ENCODE peak calls at places on chromosomes 2 and 18, in eight cellular contexts. One of them, this sample, is unnamed.

GRCh38 chr2:122713800-122714199 is 958.3 kb downstream of the TSN start:
- DNase-seq in body of pancreas: no peak
- DNase-seq in K562: no peak
- DNase-seq in tibial nerve: no peak
- DNase-seq in testis: no peak
- DNase-seq in IMR-90: no peak
- DNase-seq in A549: no peak
- DNase-seq in heart left ventricle: no peak
- DNase-seq in this sample: no peak

GRCh38 chr2:203804766-203805484 is 62.6 kb upstream of the CTLA4 start:
- DNase-seq in K562: no peak
- DNase-seq in tibial nerve: no peak
- DNase-seq in heart left ventricle: no peak
- DNase-seq in body of pancreas: no peak
- DNase-seq in A549: no peak
- DNase-seq in testis: no peak
- DNase-seq in IMR-90: peak
- DNase-seq in this sample: no peak

GRCh38 chr2:3186766-3187165 is 190.9 kb downstream of the EIPR1 start:
- DNase-seq in A549: no peak
- DNase-seq in testis: no peak
- DNase-seq in K562: no peak
- DNase-seq in IMR-90: no peak
- DNase-seq in body of pancreas: no peak
- DNase-seq in tibial nerve: no peak
- DNase-seq in heart left ventricle: no peak
- DNase-seq in this sample: no peak

GRCh38 chr2:219527076-219527394 is 12.8 kb downstream of the ASIC4 start:
- DNase-seq in K562: no peak
- DNase-seq in body of pancreas: peak
- DNase-seq in IMR-90: no peak
- DNase-seq in A549: no peak
- DNase-seq in tibial nerve: no peak
- DNase-seq in testis: peak
- DNase-seq in heart left ventricle: peak
- DNase-seq in this sample: no peak

GRCh38 chr2:53366570-53366969 is 401.0 kb upstream of the CHAC2 start:
- DNase-seq in K562: no peak
- DNase-seq in heart left ventricle: no peak
- DNase-seq in tibial nerve: no peak
- DNase-seq in testis: no peak
- DNase-seq in IMR-90: no peak
- DNase-seq in A549: no peak
- DNase-seq in body of pancreas: no peak
- DNase-seq in this sample: no peak

GRCh38 chr2:146523218-146523617 is 1321.6 kb upstream of the ACVR2A start:
- DNase-seq in K562: no peak
- DNase-seq in IMR-90: peak
- DNase-seq in body of pancreas: no peak
- DNase-seq in heart left ventricle: no peak
- DNase-seq in testis: no peak
- DNase-seq in A549: no peak
- DNase-seq in tibial nerve: no peak
- DNase-seq in this sample: no peak

GRCh38 chr2:241816431-241817121 is 7.6 kb downstream of the NEU4 start:
- DNase-seq in heart left ventricle: peak
- DNase-seq in body of pancreas: no peak
- DNase-seq in IMR-90: no peak
- DNase-seq in K562: no peak
- DNase-seq in testis: peak
- DNase-seq in A549: no peak
- DNase-seq in tibial nerve: no peak
- DNase-seq in this sample: peak

GRCh38 chr18:30406728-30407127 is 635.8 kb downstream of the DSC3 start:
- DNase-seq in heart left ventricle: no peak
- DNase-seq in testis: no peak
- DNase-seq in body of pancreas: no peak
- DNase-seq in IMR-90: no peak
- DNase-seq in K562: no peak
- DNase-seq in tibial nerve: no peak
- DNase-seq in A549: no peak
- DNase-seq in this sample: no peak

GRCh38 chr2:62801110-62801509 is 95.6 kb downstream of the EHBP1 start:
- DNase-seq in testis: no peak
- DNase-seq in heart left ventricle: no peak
- DNase-seq in A549: no peak
- DNase-seq in K562: no peak
- DNase-seq in tibial nerve: no peak
- DNase-seq in body of pancreas: no peak
- DNase-seq in IMR-90: no peak
- DNase-seq in this sample: no peak

GRCh38 chr18:32243358-32243757 is 53.5 kb downstream of the MEP1B start:
- DNase-seq in IMR-90: no peak
- DNase-seq in A549: no peak
- DNase-seq in body of pancreas: no peak
- DNase-seq in testis: no peak
- DNase-seq in heart left ventricle: no peak
- DNase-seq in K562: no peak
- DNase-seq in tibial nerve: no peak
- DNase-seq in this sample: no peak

GRCh38 chr2:4763009-4763408 is 929.2 kb upstream of the SOX11 start:
- DNase-seq in tibial nerve: no peak
- DNase-seq in K562: no peak
- DNase-seq in IMR-90: no peak
- DNase-seq in A549: no peak
- DNase-seq in testis: peak
- DNase-seq in heart left ventricle: no peak
- DNase-seq in body of pancreas: peak
- DNase-seq in this sample: no peak

GRCh38 chr2:240030379-240031094 is at the start of gene OR6B2:
- DNase-seq in A549: no peak
- DNase-seq in body of pancreas: no peak
- DNase-seq in K562: no peak
- DNase-seq in IMR-90: no peak
- DNase-seq in testis: no peak
- DNase-seq in heart left ventricle: no peak
- DNase-seq in tibial nerve: no peak
- DNase-seq in this sample: no peak

GRCh38 chr2:150309681-150310080 is 177.8 kb downstream of the RND3 start:
- DNase-seq in tibial nerve: no peak
- DNase-seq in K562: no peak
- DNase-seq in heart left ventricle: no peak
- DNase-seq in body of pancreas: no peak
- DNase-seq in testis: no peak
- DNase-seq in A549: peak
- DNase-seq in IMR-90: peak
- DNase-seq in this sample: no peak

GRCh38 chr2:175824243-175824642 is 177.8 kb downstream of the LNPK start:
- DNase-seq in A549: no peak
- DNase-seq in tibial nerve: no peak
- DNase-seq in heart left ventricle: no peak
- DNase-seq in body of pancreas: no peak
- DNase-seq in IMR-90: no peak
- DNase-seq in testis: no peak
- DNase-seq in K562: no peak
- DNase-seq in this sample: no peak

GRCh38 chr2:9984217-9984739 is 32.8 kb downstream of the GRHL1 start:
- DNase-seq in tibial nerve: no peak
- DNase-seq in testis: no peak
- DNase-seq in body of pancreas: no peak
- DNase-seq in K562: peak
- DNase-seq in heart left ventricle: no peak
- DNase-seq in IMR-90: peak
- DNase-seq in A549: peak
- DNase-seq in this sample: no peak

GRCh38 chr2:51018145-51018544 is 13.8 kb downstream of the NRXN1 start:
- DNase-seq in IMR-90: no peak
- DNase-seq in A549: no peak
- DNase-seq in body of pancreas: no peak
- DNase-seq in K562: no peak
- DNase-seq in heart left ventricle: no peak
- DNase-seq in testis: no peak
- DNase-seq in tibial nerve: no peak
- DNase-seq in this sample: no peak

GRCh38 chr2:51014722-51015121 is 17.2 kb downstream of the NRXN1 start:
- DNase-seq in testis: no peak
- DNase-seq in heart left ventricle: no peak
- DNase-seq in IMR-90: no peak
- DNase-seq in tibial nerve: no peak
- DNase-seq in body of pancreas: no peak
- DNase-seq in A549: no peak
- DNase-seq in K562: no peak
- DNase-seq in this sample: no peak

GRCh38 chr2:51013060-51013746 is 18.7 kb downstream of the NRXN1 start:
- DNase-seq in IMR-90: peak
- DNase-seq in A549: no peak
- DNase-seq in testis: no peak
- DNase-seq in K562: no peak
- DNase-seq in body of pancreas: peak
- DNase-seq in heart left ventricle: no peak
- DNase-seq in tibial nerve: no peak
- DNase-seq in this sample: no peak

DNA sequence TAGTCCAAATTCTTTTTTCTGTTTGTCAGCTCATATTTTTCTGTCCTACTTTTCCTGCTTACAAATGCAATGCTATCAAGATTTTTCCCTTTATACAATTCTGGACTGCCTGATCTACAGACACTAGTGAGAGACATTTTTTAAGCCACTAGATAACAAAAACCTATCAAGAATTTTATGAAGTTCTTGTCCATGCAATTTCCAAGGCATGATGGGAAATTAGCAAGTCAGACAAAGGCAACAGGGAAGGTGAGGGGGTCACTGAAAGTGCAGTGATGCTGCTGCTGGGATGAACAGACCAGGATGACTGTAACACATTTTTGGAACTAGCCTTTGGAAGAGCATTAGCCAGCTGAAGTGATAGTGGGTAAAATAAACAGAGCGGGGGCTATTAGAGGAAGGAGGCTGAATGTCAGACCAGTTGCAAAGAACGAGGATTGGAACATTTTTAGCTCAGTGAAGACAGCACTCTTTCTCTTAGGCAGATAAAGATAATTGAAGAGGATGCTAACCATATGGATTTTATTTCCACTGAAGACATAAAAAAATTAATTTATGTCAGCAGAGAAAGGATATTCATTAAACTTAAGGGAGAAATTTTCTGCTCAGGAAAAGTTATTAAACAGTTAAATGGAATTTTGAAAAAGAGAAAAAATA is 17.9 kb downstream of the NRXN1 start:
- DNase-seq in IMR-90: peak
- DNase-seq in testis: no peak
- DNase-seq in heart left ventricle: no peak
- DNase-seq in tibial nerve: no peak
- DNase-seq in A549: no peak
- DNase-seq in body of pancreas: no peak
- DNase-seq in K562: no peak
- DNase-seq in this sample: no peak
- H3K27ac ChIP-seq in IMR-90: no peak
- H3K27ac ChIP-seq in testis: no peak
- H3K27ac ChIP-seq in heart left ventricle: no peak
- H3K27ac ChIP-seq in tibial nerve: peak
- H3K27ac ChIP-seq in A549: no peak
- H3K27ac ChIP-seq in body of pancreas: peak
- H3K27ac ChIP-seq in K562: no peak
- H3K27ac ChIP-seq in this sample: no peak

GRCh38 chr2:216663846-216664245 is 30.6 kb downstream of the IGFBP2 start:
- DNase-seq in testis: no peak
- DNase-seq in body of pancreas: no peak
- DNase-seq in A549: no peak
- DNase-seq in heart left ventricle: no peak
- DNase-seq in tibial nerve: no peak
- DNase-seq in IMR-90: no peak
- DNase-seq in K562: no peak
- DNase-seq in this sample: no peak

GRCh38 chr2:216663106-216663505 is 29.9 kb downstream of the IGFBP2 start:
- DNase-seq in heart left ventricle: no peak
- DNase-seq in A549: no peak
- DNase-seq in tibial nerve: no peak
- DNase-seq in K562: no peak
- DNase-seq in testis: no peak
- DNase-seq in body of pancreas: peak
- DNase-seq in IMR-90: no peak
- DNase-seq in this sample: no peak

GRCh38 chr2:216660496-216660895 is 27.3 kb downstream of the IGFBP2 start:
- DNase-seq in testis: no peak
- DNase-seq in IMR-90: no peak
- DNase-seq in heart left ventricle: no peak
- DNase-seq in A549: no peak
- DNase-seq in tibial nerve: no peak
- DNase-seq in body of pancreas: no peak
- DNase-seq in K562: no peak
- DNase-seq in this sample: no peak

GRCh38 chr2:216661051-216661450 is 27.8 kb downstream of the IGFBP2 start:
- DNase-seq in tibial nerve: no peak
- DNase-seq in testis: no peak
- DNase-seq in heart left ventricle: no peak
- DNase-seq in body of pancreas: no peak
- DNase-seq in K562: no peak
- DNase-seq in IMR-90: no peak
- DNase-seq in A549: no peak
- DNase-seq in this sample: no peak

GRCh38 chr2:216661639-216662375 is 28.6 kb downstream of the IGFBP2 start:
- DNase-seq in A549: no peak
- DNase-seq in tibial nerve: no peak
- DNase-seq in testis: peak
- DNase-seq in heart left ventricle: no peak
- DNase-seq in K562: peak
- DNase-seq in IMR-90: no peak
- DNase-seq in body of pancreas: peak
- DNase-seq in this sample: no peak
- TF ChIP-seq POLR2A in A549: no peak
- TF ChIP-seq POLR2A in tibial nerve: no peak
- TF ChIP-seq POLR2A in testis: no peak
- TF ChIP-seq POLR2A in heart left ventricle: no peak
- TF ChIP-seq POLR2A in K562: no peak
- TF ChIP-seq POLR2A in IMR-90: no peak
- TF ChIP-seq POLR2A in body of pancreas: no peak
- TF ChIP-seq POLR2A in this sample: no peak

GRCh38 chr2:74414475-74414874 is 6.9 kb downstream of the C2orf81 start:
- DNase-seq in body of pancreas: no peak
- DNase-seq in tibial nerve: no peak
- DNase-seq in testis: no peak
- DNase-seq in IMR-90: no peak
- DNase-seq in A549: no peak
- DNase-seq in K562: no peak
- DNase-seq in heart left ventricle: no peak
- DNase-seq in this sample: no peak
- H3K27ac ChIP-seq in body of pancreas: no peak
- H3K27ac ChIP-seq in tibial nerve: peak
- H3K27ac ChIP-seq in testis: peak
- H3K27ac ChIP-seq in IMR-90: no peak
- H3K27ac ChIP-seq in A549: no peak
- H3K27ac ChIP-seq in K562: no peak
- H3K27ac ChIP-seq in heart left ventricle: peak
- H3K27ac ChIP-seq in this sample: peak

DNA sequence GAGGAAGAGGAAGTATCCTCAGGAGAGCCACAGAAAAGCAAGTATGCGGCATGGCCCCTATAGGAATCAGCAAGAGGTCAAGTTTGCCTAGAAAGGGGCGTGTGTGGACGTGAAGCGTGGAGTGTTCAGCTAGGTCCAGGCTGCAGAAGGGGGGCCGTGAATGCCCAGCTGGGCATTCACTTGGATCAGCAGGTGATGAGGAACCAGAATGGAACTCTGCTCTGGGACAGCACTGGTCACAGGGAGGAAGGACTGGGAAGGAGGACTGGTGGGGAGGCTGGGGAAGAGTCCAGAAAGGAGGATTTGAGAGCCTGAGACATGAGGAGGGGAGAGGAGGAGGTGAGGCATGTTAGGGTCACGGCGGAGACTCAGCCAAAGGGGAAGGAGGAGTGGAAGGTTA is 19.8 kb downstream of the STAT1 start:
- DNase-seq in tibial nerve: no peak
- DNase-seq in K562: no peak
- DNase-seq in heart left ventricle: no peak
- DNase-seq in body of pancreas: no peak
- DNase-seq in IMR-90: no peak
- DNase-seq in testis: no peak
- DNase-seq in A549: no peak
- DNase-seq in this sample: no peak
- TF ChIP-seq POLR2A in tibial nerve: no peak
- TF ChIP-seq POLR2A in K562: no peak
- TF ChIP-seq POLR2A in heart left ventricle: no peak
- TF ChIP-seq POLR2A in body of pancreas: no peak
- TF ChIP-seq POLR2A in IMR-90: no peak
- TF ChIP-seq POLR2A in testis: no peak
- TF ChIP-seq POLR2A in A549: no peak
- TF ChIP-seq POLR2A in this sample: no peak

This sample was measured in sigmoid colon.